ENCODE peak calls at places on chromosome 7, in seven cellular contexts. M is stimulated activated CD4-positive, alpha-beta T cell treated with anti-CD3 and anti-CD28 coated beads, Interleukin-2, amount 100 ng/mL, for 48 hours; B is activated B cell treated with CpG ODN at 0.5 μM for 24 hours; S is CD8-positive, alpha-beta T cell; A is AML-193; Q is stimulated activated naive CD8-positive, alpha-beta T cell treated with anti-CD3 and anti-CD28 coated beads, Interleukin-15, amount 100 ng/mL, for 72 hours; V is HEK293T. N is an unnamed sample.

GRCh38 chr7:47817922-47818321 is 130.3 kb downstream of the PKD1L1 start:
- DNase-seq in M (no peak), B (no peak), S (no peak), A (no peak), Q (no peak), V (no peak), N (no peak)

GRCh38 chr7:70574970-70575799 is 556.8 kb upstream of the GALNT17 start:
- DNase-seq in M (no peak), B (no peak), S (no peak), A (no peak), Q (no peak), V (peak; percentile 46), N (peak; percentile 84)

GRCh38 chr7:2237109-2237602 is 4.4 kb upstream of the MAD1L1 start:
- DNase-seq in M (no peak), B (peak; percentile 51), S (no peak), A (no peak), Q (no peak), V (no peak), N (no peak)

GRCh38 chr7:148481965-148482626 is 108.5 kb upstream of the C7orf33 start:
- DNase-seq in M (no peak), B (no peak), S (no peak), A (no peak), Q (no peak), V (no peak), N (peak; percentile 65)

GRCh38 chr7:138388673-138389491 is 71.2 kb upstream of the TRIM24 start:
- DNase-seq in M (no peak), B (no peak), S (no peak), A (no peak), Q (no peak), V (no peak), N (no peak)

GRCh38 chr7:113582471-113582870 is 336.3 kb downstream of the PPP1R3A start:
- DNase-seq in M (no peak), B (no peak), S (no peak), A (no peak), Q (no peak), V (no peak), N (no peak)

GRCh38 chr7:4201566-4201965 is 480.5 kb upstream of the FOXK1 start:
- DNase-seq in M (no peak), B (no peak), S (no peak), A (no peak), Q (no peak), V (no peak), N (no peak)

GRCh38 chr7:148108381-148108780 is 482.2 kb upstream of the C7orf33 start:
- DNase-seq in M (no peak), B (no peak), S (no peak), A (no peak), Q (no peak), V (no peak), N (no peak)

GRCh38 chr7:8114175-8114574 is 145.6 kb downstream of the GLCCI1 start:
- DNase-seq in M (no peak), B (no peak), S (no peak), A (no peak), Q (no peak), V (no peak), N (no peak)

GRCh38 chr7:888081-889024 is 12.0 kb downstream of the GET4 start:
- DNase-seq in M (no peak), B (no peak), S (no peak), A (no peak), Q (no peak), V (no peak), N (no peak)

GRCh38 chr7:11082552-11083213 is 109.0 kb downstream of the PHF14 start:
- DNase-seq in M (no peak), B (no peak), S (no peak), A (no peak), Q (no peak), V (no peak), N (no peak)